ENCODE peak calls at places on chromosome 13, in nine cellular contexts. A, N, B, I, G, E, M, Y and H are unnamed samples.

GRCh38 chr13:85729296-85729695 is 69.9 kb downstream of the SLITRK6 start:
- DNase-seq in A (no peak), B (no peak), N (peak), Y (no peak), G (no peak), M (no peak), E (no peak), I (no peak), H (no peak)

GRCh38 chr13:100550433-100550832 is 38.2 kb downstream of the GGACT start:
- DNase-seq in G (no peak), M (no peak), A (no peak), I (no peak), E (no peak), B (peak), N (peak), Y (no peak), H (no peak)

GRCh38 chr13:112510002-112510780 is 77.8 kb downstream of the TUBGCP3 start:
- DNase-seq in I (no peak), A (peak), B (peak), M (peak), E (peak), N (peak), G (no peak), Y (no peak), H (peak)

GRCh38 chr13:50951366-50951765 is 41.8 kb downstream of the RNASEH2B start:
- DNase-seq in B (no peak), N (no peak), E (no peak), G (no peak), M (no peak), I (no peak), A (no peak), Y (no peak), H (no peak)

GRCh38 chr13:100610399-100611347 is 22.1 kb upstream of the GGACT start:
- DNase-seq in I (no peak), G (no peak), E (no peak), Y (no peak), N (no peak), M (peak), A (no peak), B (no peak), H (no peak)

GRCh38 chr13:28747851-28748250 is 29.1 kb upstream of the SLC46A3 start:
- DNase-seq in B (no peak), N (no peak), Y (no peak), E (no peak), G (no peak), A (no peak), I (no peak), M (no peak), H (no peak)

GRCh38 chr13:98653471-98653985 is 76.6 kb upstream of the STK24 start:
- DNase-seq in E (peak), Y (peak), B (peak), I (peak), G (peak), N (peak), M (peak), A (peak), H (peak)

GRCh38 chr13:99376924-99377323 is 69.7 kb upstream of the GPR183 start:
- DNase-seq in M (no peak), Y (no peak), A (no peak), I (no peak), G (no peak), E (no peak), N (no peak), B (no peak), H (no peak)

GRCh38 chr13:40619479-40619814 is 47.0 kb downstream of the FOXO1 start:
- DNase-seq in E (no peak), B (no peak), G (no peak), N (no peak), Y (no peak), A (no peak), I (no peak), M (no peak), H (no peak)

GRCh38 chr13:113843864-113844556 is 19.9 kb downstream of the GAS6 start:
- DNase-seq in N (no peak), E (no peak), I (no peak), B (no peak), G (no peak), M (no peak), A (no peak), Y (no peak), H (no peak)

GRCh38 chr13:110651726-110652230 is 36.4 kb downstream of the NAXD start:
- DNase-seq in M (no peak), Y (no peak), G (no peak), I (no peak), A (no peak), N (no peak), B (no peak), E (no peak), H (no peak)

GRCh38 chr13:66313408-66313807 is 916.7 kb downstream of the PCDH9 start:
- DNase-seq in G (no peak), M (no peak), A (no peak), I (no peak), B (no peak), E (no peak), Y (no peak), N (peak), H (no peak)

GRCh38 chr13:75872970-75873369 is 236.8 kb downstream of the LMO7 start:
- DNase-seq in N (no peak), M (peak), Y (no peak), I (no peak), A (no peak), E (no peak), G (no peak), B (no peak), H (no peak)

GRCh38 chr13:26719356-26719945 is 41.1 kb downstream of the GPR12 start:
- DNase-seq in E (no peak), G (no peak), Y (no peak), A (peak), I (no peak), M (peak), N (peak), B (no peak), H (peak)

GRCh38 chr13:106714271-106714670 is 146.3 kb upstream of the ARGLU1 start:
- DNase-seq in G (no peak), N (no peak), E (no peak), M (no peak), A (no peak), I (no peak), Y (no peak), B (no peak), H (no peak)

GRCh38 chr13:75474956-75475355 is 7.0 kb downstream of the TBC1D4 start:
- DNase-seq in E (no peak), M (no peak), Y (no peak), G (no peak), N (no peak), I (no peak), B (no peak), A (no peak), H (no peak)

GRCh38 chr13:76725211-76725610 is 161.0 kb downstream of the KCTD12 start:
- DNase-seq in Y (no peak), G (no peak), E (no peak), B (peak), N (peak), I (no peak), M (no peak), A (no peak), H (no peak)

GRCh38 chr13:75461314-75461713 is 20.7 kb downstream of the TBC1D4 start:
- DNase-seq in E (no peak), A (no peak), M (no peak), N (peak), B (no peak), Y (no peak), G (no peak), I (no peak), H (no peak)

GRCh38 chr13:108082481-108082880 is 132.9 kb downstream of the LIG4 start:
- DNase-seq in M (no peak), B (no peak), I (no peak), Y (no peak), E (no peak), G (no peak), N (no peak), A (no peak), H (no peak)

GRCh38 chr13:97567510-97568243 is 133.7 kb downstream of the RAP2A start:
- DNase-seq in A (no peak), M (no peak), I (no peak), G (no peak), N (peak), E (peak), B (no peak), Y (no peak), H (no peak)

GRCh38 chr13:21657538-21657937 is 13.3 kb upstream of the FGF9 start:
- DNase-seq in M (no peak), N (peak), G (no peak), I (no peak), A (no peak), E (no peak), B (peak), Y (no peak), H (no peak)